ENCODE peak calls at places on chromosomes 6 and 20, in four cellular contexts. Y, E, S and D are unnamed samples.

GRCh38 chr20:15582146-15582776 is 991.0 kb downstream of the KIF16B start:
- DNase-seq in S (no peak), Y (no peak), E (no peak), D (no peak)

GRCh38 chr6:99349620-99350141 is at the start of gene FAXC:
- DNase-seq in E (no peak), Y (no peak), S (peak), D (no peak)

GRCh38 chr6:40319124-40319523 is 268.0 kb downstream of the LRFN2 start:
- DNase-seq in E (no peak), S (no peak), Y (no peak), D (no peak)

GRCh38 chr6:13001951-13002350 is 285.4 kb downstream of the PHACTR1 start:
- DNase-seq in S (no peak), Y (no peak), E (no peak), D (no peak)

GRCh38 chr20:22465622-22466446 is 118.5 kb downstream of the FOXA2 start:
- DNase-seq in S (no peak), Y (no peak), E (no peak), D (no peak)

GRCh38 chr6:108966855-108967755 is 118.9 kb downstream of the ARMC2 start:
- DNase-seq in Y (no peak), S (no peak), E (no peak), D (no peak)

GRCh38 chr20:38692436-38693411 is 31.6 kb upstream of the SLC32A1 start:
- DNase-seq in S (peak), Y (peak), E (no peak), D (no peak)

GRCh38 chr6:71043902-71044301 is 87.0 kb upstream of the B3GAT2 start:
- DNase-seq in S (peak), E (no peak), Y (no peak), D (no peak)

GRCh38 chr6:85372188-85372914 is 77.5 kb upstream of the NT5E start:
- DNase-seq in Y (no peak), S (no peak), E (no peak), D (no peak)

GRCh38 chr6:67952948-67953347 is 682.1 kb upstream of the ADGRB3 start:
- DNase-seq in E (no peak), S (peak), Y (no peak), D (no peak)

GRCh38 chr6:128826606-128827005 is 56.3 kb upstream of the LAMA2 start:
- DNase-seq in E (no peak), S (no peak), Y (no peak), D (no peak)

GRCh38 chr6:22921831-22922230 is 352.5 kb downstream of the HDGFL1 start:
- DNase-seq in Y (no peak), E (no peak), S (no peak), D (no peak)

GRCh38 chr6:30238178-30238795 is 25.1 kb upstream of the TRIM26 start:
- DNase-seq in Y (no peak), E (no peak), S (peak), D (no peak)

GRCh38 chr20:55882286-55882685 is 123.0 kb downstream of the CBLN4 start:
- DNase-seq in S (no peak), E (no peak), Y (no peak), D (no peak)

GRCh38 chr6:125927761-125928160 is 28.8 kb upstream of the HINT3 start:
- DNase-seq in S (no peak), Y (no peak), E (no peak), D (no peak)

GRCh38 chr6:133764011-133764812 is 124.7 kb upstream of the TCF21 start:
- DNase-seq in E (no peak), S (no peak), Y (no peak), D (no peak)

GRCh38 chr6:111423055-111423633 is 59.9 kb downstream of the REV3L start:
- DNase-seq in S (no peak), Y (no peak), E (no peak), D (no peak)

GRCh38 chr6:44627091-44627878 is 239.8 kb downstream of the CDC5L start:
- DNase-seq in E (no peak), Y (no peak), S (no peak), D (no peak)

GRCh38 chr20:63738687-63739128 is 868 bp upstream of the SLC2A4RG start:
- DNase-seq in S (peak), Y (peak), E (no peak), D (no peak)

GRCh38 chr6:125357515-125358256 is 55.9 kb upstream of the HDDC2 start:
- DNase-seq in E (no peak), S (no peak), Y (no peak), D (no peak)

GRCh38 chr6:137823826-137824501 is 43.1 kb upstream of the TNFAIP3 start:
- DNase-seq in Y (peak), S (peak), E (peak), D (no peak)

GRCh38 chr6:156780117-156780641 is 3.0 kb downstream of the ARID1B start:
- DNase-seq in E (no peak), Y (peak), S (peak), D (no peak)

GRCh38 chr6:15301179-15302006 is 55.5 kb downstream of the JARID2 start:
- DNase-seq in S (no peak), Y (no peak), E (no peak), D (no peak)

GRCh38 chr6:85576479-85576878 is 17.2 kb downstream of the SNX14 start:
- DNase-seq in Y (no peak), E (no peak), S (no peak), D (no peak)

GRCh38 chr6:159969204-159969912 is 476 bp downstream of the IGF2R start:
- DNase-seq in S (peak), Y (no peak), E (no peak), D (no peak)

GRCh38 chr6:152635949-152636674 is 1.1 kb downstream of the SYNE1 start:
- DNase-seq in E (no peak), Y (no peak), S (peak), D (no peak)

GRCh38 chr6:166351715-166352285 is 9.5 kb upstream of the SFT2D1 start:
- DNase-seq in Y (no peak), S (peak), E (no peak), D (no peak)

GRCh38 chr6:16769131-16769985 is 8.1 kb upstream of the ATXN1 start:
- DNase-seq in E (peak), S (peak), Y (peak), D (no peak)

GRCh38 chr6:89404512-89404911 is 7.6 kb downstream of the RRAGD start:
- DNase-seq in E (no peak), Y (no peak), S (no peak), D (no peak)